ENCODE peak calls at places on chromosomes 6 and 20, in six cellular contexts. T is hepatic stellate cell, W is left lung, E is HCT116, U is fibroblast of pulmonary artery, D is upper lobe of right lung. A is an unnamed sample.

GRCh38 chr6:6781172-6781876 is 192.8 kb downstream of the LY86 start:
- DNase-seq in T (no peak), W (peak), E (peak), U (peak), D (no peak), A (peak)

GRCh38 chr20:24227600-24227999 is 239.0 kb upstream of the GGTLC1 start:
- DNase-seq in T (no peak), W (no peak), E (no peak), U (no peak), D (no peak), A (no peak)

GRCh38 chr20:44023515-44024371 is 109.1 kb downstream of the TOX2 start:
- DNase-seq in T (no peak), W (no peak), E (no peak), U (no peak), D (no peak), A (no peak)

GRCh38 chr20:45872626-45873025 is 8.4 kb upstream of the ZSWIM1 start:
- DNase-seq in T (no peak), W (no peak), E (no peak), U (no peak), D (no peak), A (peak)

GRCh38 chr6:11218827-11219826 is 13.3 kb downstream of the NEDD9 start:
- DNase-seq in T (no peak), W (peak), E (no peak), U (peak), D (no peak), A (peak)

GRCh38 chr6:38370653-38371311 is 268.9 kb downstream of the BTBD9 start:
- DNase-seq in T (no peak), W (no peak), E (no peak), U (no peak), D (no peak), A (no peak)

GRCh38 chr20:43665466-43666176 is 1.3 kb upstream of the MYBL2 start:
- DNase-seq in T (no peak), W (no peak), E (no peak), U (no peak), D (no peak), A (peak)

GRCh38 chr20:48716086-48716485 is 111.7 kb downstream of the PREX1 start:
- DNase-seq in T (no peak), W (peak), E (no peak), U (no peak), D (no peak), A (no peak)

GRCh38 chr20:46787986-46788762 is 78.7 kb downstream of the SLC2A10 start:
- DNase-seq in T (no peak), W (no peak), E (no peak), U (no peak), D (no peak), A (no peak)

GRCh38 chr20:11270566-11270965 is 596.8 kb upstream of the JAG1 start:
- DNase-seq in T (no peak), W (no peak), E (no peak), U (no peak), D (no peak), A (peak)

A was measured in PC-3.